ENCODE peak calls at places on chromosomes 1 and 21, in six cellular contexts. U is Panc1, W is tibial artery, Y is A549, Z is BJ, L is IMR-90. O is an unnamed sample.

GRCh38 chr1:16117936-16118335 is 37.9 kb downstream of the EPHA2 start:
- DNase-seq in U (no peak), W (no peak), Y (no peak), Z (no peak), L (no peak), O (no peak)

GRCh38 chr1:219587817-219588561 is 24.9 kb downstream of the ZC3H11B start:
- DNase-seq in U (no peak), W (no peak), Y (no peak), Z (peak; percentile 44), L (peak; percentile 71), O (peak; percentile 56)

GRCh38 chr1:93710499-93710898 is 28.9 kb upstream of the BCAR3 start:
- DNase-seq in U (no peak), W (no peak), Y (no peak), Z (no peak), L (no peak), O (no peak)

GRCh38 chr1:9691108-9691445 is 39.5 kb downstream of the PIK3CD start:
- DNase-seq in U (no peak), W (no peak), Y (no peak), Z (no peak), L (peak; percentile 41), O (peak; percentile 27)

GRCh38 chr1:214402583-214403216 is 121.7 kb downstream of the SMYD2 start:
- DNase-seq in U (no peak), W (no peak), Y (no peak), Z (no peak), L (peak; percentile 57), O (peak; percentile 38)

GRCh38 chr1:182652933-182653332 is 31.5 kb downstream of the RGS8 start:
- DNase-seq in U (no peak), W (no peak), Y (no peak), Z (no peak), L (no peak), O (no peak)

GRCh38 chr1:109636201-109636952 is 16.7 kb downstream of the AMPD2 start:
- DNase-seq in U (no peak), W (no peak), Y (no peak), Z (no peak), L (peak; percentile 62), O (peak; percentile 78)

GRCh38 chr1:93694039-93694438 is 12.4 kb upstream of the BCAR3 start:
- DNase-seq in U (no peak), W (peak; percentile 39), Y (no peak), Z (no peak), L (no peak), O (no peak)

GRCh38 chr21:16195476-16195875 is 465.7 kb downstream of the USP25 start:
- DNase-seq in U (no peak), W (no peak), Y (no peak), Z (no peak), L (peak; percentile 70), O (peak; percentile 89)

GRCh38 chr1:103373991-103374390 is 151.5 kb upstream of the RNPC3 start:
- DNase-seq in U (no peak), W (no peak), Y (no peak), Z (no peak), L (peak; percentile 1), O (no peak)

GRCh38 chr21:38831526-38832467 is 26.1 kb downstream of the ETS2 start:
- DNase-seq in U (no peak), W (peak; percentile 93), Y (no peak), Z (peak; percentile 93), L (peak; percentile 98), O (peak; percentile 100)

GRCh38 chr1:202836616-202837403 is 26.1 kb downstream of the PCAT6 start:
- DNase-seq in U (no peak), W (no peak), Y (no peak), Z (no peak), L (no peak), O (no peak)

GRCh38 chr1:230359992-230360391 is 66.1 kb downstream of the PGBD5 start:
- DNase-seq in U (no peak), W (no peak), Y (no peak), Z (peak; percentile 58), L (peak; percentile 80), O (peak; percentile 32)

GRCh38 chr1:7279753-7280150 is 491.3 kb upstream of the VAMP3 start:
- DNase-seq in U (no peak), W (no peak), Y (no peak), Z (no peak), L (no peak), O (no peak)

DNA sequence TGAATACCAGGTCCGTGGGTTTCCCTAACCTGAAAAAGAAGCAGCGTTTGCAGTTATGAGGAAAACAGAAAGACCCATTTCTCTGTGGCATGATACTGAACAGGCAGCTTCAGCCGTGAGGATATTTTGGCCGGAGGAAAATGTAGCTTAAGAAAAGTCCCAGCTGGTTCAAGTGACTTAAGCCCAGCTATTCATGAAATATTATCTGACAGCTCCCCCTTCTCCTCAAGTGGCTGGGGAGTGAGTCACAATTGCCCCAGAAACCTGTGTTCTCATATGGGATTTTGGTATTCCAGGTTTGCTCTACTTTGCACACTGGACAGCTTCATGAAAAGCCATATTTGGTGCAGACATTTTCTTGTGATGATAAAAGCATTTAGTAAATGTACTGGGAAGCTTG is 47.8 kb downstream of the ROR1 start:
- DNase-seq in U (no peak), W (no peak), Y (no peak), Z (no peak), L (peak; percentile 73), O (peak; percentile 74)
- H3K4me3 ChIP-seq in U (no peak overlapping the region), W (no peak overlapping the region), Y (no peak overlapping the region), Z (no peak overlapping the region), L (no peak overlapping the region), O (no peak overlapping the region)

GRCh38 chr1:31818204-31818603 is 2.4 kb upstream of the SPOCD1 start:
- DNase-seq in U (no peak), W (no peak), Y (no peak), Z (no peak), L (no peak), O (peak; percentile 19)

GRCh38 chr1:31815752-31816484 is at the start of gene SPOCD1:
- DNase-seq in U (no peak), W (peak; percentile 75), Y (peak; percentile 79), Z (no peak), L (peak; percentile 76), O (peak; percentile 84)

GRCh38 chr1:31814631-31815306 is 1.1 kb downstream of the SPOCD1 start:
- DNase-seq in U (no peak), W (peak; percentile 12), Y (no peak), Z (no peak), L (no peak), O (no peak)

GRCh38 chr1:31814041-31814511 is 1.7 kb downstream of the SPOCD1 start:
- DNase-seq in U (no peak), W (peak; percentile 13), Y (no peak), Z (no peak), L (no peak), O (no peak)

DNA sequence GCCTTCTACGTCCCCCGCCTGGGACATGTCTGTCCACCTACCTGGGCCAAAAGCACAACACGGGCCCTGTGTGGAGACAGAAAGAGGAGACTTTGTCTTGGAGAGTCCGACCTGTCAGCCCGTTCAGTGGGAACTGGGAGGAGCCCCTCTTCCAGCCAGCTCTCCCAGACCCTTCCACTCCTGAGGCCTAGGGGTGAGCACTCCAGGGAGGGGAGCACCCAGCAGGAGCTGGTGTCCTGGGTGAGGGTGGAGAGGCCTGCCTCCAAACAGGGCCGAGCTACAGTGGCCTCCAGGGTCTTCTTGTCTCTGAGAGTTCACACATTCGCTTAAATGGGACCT is 546 bp downstream of the SPOCD1 start:
- DNase-seq in U (no peak), W (peak; percentile 15), Y (no peak), Z (no peak), L (no peak), O (no peak)
- H3K4me3 ChIP-seq in U (no peak overlapping the region), W (no peak overlapping the region), Y (no peak overlapping the region), Z (no peak overlapping the region), L (no peak overlapping the region), O (no peak overlapping the region)

DNA sequence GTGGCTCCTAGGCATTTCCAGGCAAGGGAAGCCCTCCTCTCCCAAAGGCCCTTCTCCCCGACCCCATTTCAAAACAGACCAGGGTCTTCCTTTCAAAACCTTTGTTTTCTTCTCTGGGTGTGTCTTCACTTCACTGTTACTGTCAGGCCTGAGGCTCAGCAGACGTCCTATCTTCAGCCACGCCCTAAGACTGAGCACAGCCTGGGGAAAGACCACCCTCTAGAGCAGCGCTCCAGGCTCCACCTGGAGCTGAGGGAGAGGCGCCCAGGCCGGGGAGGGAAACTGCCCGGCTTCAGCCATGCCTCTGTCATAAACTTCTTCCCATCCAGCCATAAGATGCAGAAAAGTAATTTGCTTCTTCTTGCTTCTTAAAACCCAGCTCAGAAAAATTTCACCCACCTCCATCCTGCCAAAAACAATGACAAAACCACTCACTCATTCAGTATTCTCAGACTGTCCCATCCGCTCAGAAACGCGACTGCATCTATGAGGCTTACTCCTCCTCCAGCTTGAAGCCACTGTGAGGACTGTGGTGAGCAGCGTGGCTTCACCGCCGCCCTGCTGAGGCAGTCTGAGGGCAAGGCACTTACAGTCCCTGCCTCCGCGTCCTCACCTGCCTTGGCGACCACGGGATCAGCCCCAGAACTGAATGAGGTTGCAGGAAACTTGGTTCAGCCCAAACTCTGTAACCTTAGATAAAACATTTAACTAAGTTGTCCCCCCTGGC is 36.1 kb downstream of the VN1R5 start:
- DNase-seq in U (no peak), W (no peak), Y (no peak), Z (no peak), L (no peak), O (no peak)
- H3K4me3 ChIP-seq in U (no peak overlapping the region), W (no peak overlapping the region), Y (no peak overlapping the region), Z (no peak overlapping the region), L (no peak overlapping the region), O (no peak overlapping the region)

GRCh38 chr1:61198554-61198953 is 116.2 kb downstream of the NFIA start:
- DNase-seq in U (no peak), W (no peak), Y (no peak), Z (no peak), L (no peak), O (no peak)
- H3K4me3 ChIP-seq in U (no peak overlapping the region), W (no peak overlapping the region), Y (no peak overlapping the region), Z (no peak overlapping the region), L (no peak overlapping the region), O (no peak overlapping the region)

GRCh38 chr21:41993744-41994143 is 16.4 kb downstream of the ZBTB21 start:
- DNase-seq in U (no peak), W (peak; percentile 43), Y (no peak), Z (peak; percentile 81), L (peak; percentile 93), O (peak; percentile 94)
- H3K4me3 ChIP-seq in U (no peak overlapping the region), W (no peak overlapping the region), Y (no peak overlapping the region), Z (no peak overlapping the region), L (no peak overlapping the region), O (no peak overlapping the region)

DNA sequence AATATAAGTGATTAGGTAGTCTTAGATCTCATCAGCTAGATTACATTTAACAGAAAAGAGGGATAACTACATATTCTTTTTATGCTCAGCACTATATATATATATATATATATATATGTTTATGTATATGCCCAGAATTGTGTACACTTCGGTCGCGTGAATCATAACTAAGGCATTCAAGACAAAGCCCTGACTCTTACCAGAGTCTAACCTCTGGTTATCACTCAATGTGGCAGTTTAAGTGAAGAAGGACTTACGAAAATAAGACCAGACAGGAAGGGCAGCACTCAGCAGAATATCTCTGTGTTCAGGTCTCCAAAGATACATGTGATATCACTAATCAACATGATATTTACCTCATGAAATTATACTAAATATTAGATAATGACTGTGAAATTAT is 1326.7 kb downstream of the MRPL39 start:
- DNase-seq in U (no peak), W (no peak), Y (no peak), Z (no peak), L (peak; percentile 79), O (no peak)
- H3K4me3 ChIP-seq in U (no peak overlapping the region), W (no peak overlapping the region), Y (no peak overlapping the region), Z (no peak overlapping the region), L (no peak overlapping the region), O (no peak overlapping the region)

DNA sequence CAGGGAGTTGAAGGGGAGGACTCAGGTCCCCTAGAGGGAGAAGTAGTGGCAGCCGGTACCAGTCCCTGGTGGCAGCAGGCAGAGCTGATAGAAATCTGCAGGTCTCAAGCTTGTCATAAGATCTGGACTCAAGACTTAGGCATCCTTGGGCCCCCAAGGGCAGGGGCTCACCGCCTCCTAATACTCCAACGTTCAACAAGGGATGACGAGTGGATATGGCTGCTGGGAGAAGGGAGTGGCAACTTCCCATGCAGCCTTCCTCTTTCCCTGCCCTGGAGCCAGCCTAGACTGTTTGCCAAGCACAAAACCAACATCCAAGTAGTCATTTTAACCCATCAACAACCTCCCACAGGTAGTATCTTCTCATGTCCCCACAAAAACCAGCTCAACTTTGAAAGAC is 6.9 kb downstream of the TRABD2B start:
- DNase-seq in U (no peak), W (no peak), Y (no peak), Z (no peak), L (no peak), O (no peak)
- H3K4me3 ChIP-seq in U (no peak overlapping the region), W (no peak overlapping the region), Y (no peak overlapping the region), Z (no peak overlapping the region), L (no peak overlapping the region), O (no peak overlapping the region)

O was measured in fibroblast of mammary gland.